ENCODE peak calls at places on chromosome 13, in six cellular contexts. H, S, I, O, C and K are unnamed samples.

GRCh38 chr13:59463023-59463422 is 700.7 kb downstream of the DIAPH3 start:
- DNase-seq in I (no peak), O (no peak), H (no peak), C (no peak), S (no peak), K (no peak)

GRCh38 chr13:31310781-31311180 is 111.0 kb downstream of the B3GLCT start:
- DNase-seq in H (no peak), I (peak; percentile 93), O (no peak), S (no peak), C (no peak), K (no peak)

GRCh38 chr13:99477493-99477892 is 23.8 kb upstream of the TM9SF2 start:
- DNase-seq in H (no peak), I (no peak), S (no peak), C (no peak), O (no peak), K (no peak)

GRCh38 chr13:87208636-87209035 is 462.5 kb upstream of the SLITRK5 start:
- DNase-seq in H (no peak), I (no peak), S (no peak), O (no peak), C (no peak), K (no peak)

GRCh38 chr13:58032676-58033440 is 401.3 kb downstream of the PCDH17 start:
- DNase-seq in I (no peak), S (no peak), C (no peak), H (no peak), O (no peak), K (no peak)

GRCh38 chr13:114002009-114002544 is 28.2 kb upstream of the C13orf46 start:
- DNase-seq in O (no peak), C (peak; percentile 52), H (peak; percentile 74), I (no peak), S (no peak), K (no peak)

GRCh38 chr13:45847554-45848224 is 3.9 kb downstream of the SIAH3 start:
- DNase-seq in H (no peak), I (no peak), O (peak; percentile 15), S (no peak), C (peak; percentile 37), K (no peak)

GRCh38 chr13:110136660-110137585 is 170.0 kb downstream of the COL4A1 start:
- DNase-seq in O (no peak), S (no peak), C (no peak), H (no peak), I (no peak), K (no peak)

GRCh38 chr13:45630791-45631190 is 15.3 kb upstream of the ERICH6B start:
- DNase-seq in O (no peak), I (no peak), S (no peak), H (no peak), C (peak; percentile 1), K (no peak)

GRCh38 chr13:88411696-88412095 is 740.5 kb downstream of the SLITRK5 start:
- DNase-seq in C (no peak), O (no peak), H (no peak), S (no peak), I (no peak), K (no peak)

GRCh38 chr13:46341112-46341711 is 45.8 kb downstream of the RUBCNL start:
- DNase-seq in S (peak; percentile 16), H (no peak), O (no peak), C (peak; percentile 68), I (no peak), K (no peak)

GRCh38 chr13:34722931-34723330 is 219.1 kb upstream of the NBEA start:
- DNase-seq in S (no peak), C (no peak), H (no peak), I (no peak), O (no peak), K (no peak)

GRCh38 chr13:51549593-51549992 is 34.7 kb upstream of the WDFY2 start:
- DNase-seq in S (no peak), H (no peak), O (no peak), I (no peak), C (no peak), K (no peak)

GRCh38 chr13:112842931-112843391 is 126.1 kb upstream of the MCF2L start:
- DNase-seq in C (no peak), S (no peak), I (no peak), H (no peak), O (no peak), K (no peak)

GRCh38 chr13:110000534-110001345 is 214.4 kb upstream of the IRS2 start:
- DNase-seq in C (peak; percentile 37), O (no peak), H (no peak), I (no peak), S (no peak), K (no peak)

GRCh38 chr13:23867027-23867491 is 22.1 kb downstream of the MIPEP start:
- DNase-seq in S (no peak), O (no peak), I (no peak), C (peak; percentile 89), H (peak; percentile 45), K (no peak)

GRCh38 chr13:48235100-48235813 is 2.3 kb downstream of the ITM2B start:
- DNase-seq in H (peak; percentile 82), C (no peak), S (no peak), O (peak; percentile 10), I (no peak), K (no peak)

GRCh38 chr13:83221813-83222241 is 660.4 kb downstream of the SLITRK1 start:
- DNase-seq in C (peak; percentile 36), I (no peak), S (no peak), O (no peak), H (no peak), K (no peak)

GRCh38 chr13:50713849-50714248 is 129.6 kb downstream of the DLEU7 start:
- DNase-seq in C (peak; percentile 97), H (no peak), I (no peak), O (peak; percentile 28), S (no peak), K (no peak)

GRCh38 chr13:114099191-114099590 is 33.2 kb downstream of the RASA3 start:
- DNase-seq in C (peak; percentile 89), S (no peak), I (peak; percentile 49), O (peak; percentile 54), H (peak; percentile 80), K (no peak)

GRCh38 chr13:48334534-48335127 is 31.1 kb downstream of the RB1 start:
- DNase-seq in I (peak; percentile 0), O (no peak), S (no peak), H (no peak), C (peak; percentile 55), K (no peak)

GRCh38 chr13:93477238-93477637 is 250.6 kb downstream of the GPC6 start:
- DNase-seq in O (no peak), S (no peak), H (no peak), C (peak; percentile 31), I (no peak), K (no peak)

GRCh38 chr13:28022848-28023518 is 34.5 kb upstream of the URAD start:
- DNase-seq in C (no peak), S (no peak), I (no peak), O (no peak), H (peak; percentile 53), K (peak; percentile 60)

GRCh38 chr13:100514788-100515409 is 73.7 kb downstream of the GGACT start:
- DNase-seq in C (peak; percentile 55), O (peak; percentile 81), H (peak; percentile 88), I (peak; percentile 86), S (peak; percentile 71), K (peak; percentile 82)

GRCh38 chr13:76600086-76600485 is 286.1 kb downstream of the KCTD12 start:
- DNase-seq in S (no peak), H (no peak), O (no peak), I (no peak), C (peak; percentile 5), K (no peak)

GRCh38 chr13:41468631-41469030 is 11.3 kb downstream of the RGCC start:
- DNase-seq in S (no peak), H (no peak), O (no peak), I (no peak), C (no peak), K (no peak)

GRCh38 chr13:98285317-98285716 is 108.2 kb upstream of the RNF113B start:
- DNase-seq in H (no peak), C (peak; percentile 37), I (peak; percentile 81), O (no peak), S (no peak), K (no peak)

GRCh38 chr13:38350114-38350617 is 515 bp downstream of the UFM1 start:
- DNase-seq in H (no peak), C (peak; percentile 58), O (no peak), I (peak; percentile 12), S (peak; percentile 27), K (peak; percentile 84)

GRCh38 chr13:103431880-103432279 is 365.7 kb upstream of the SLC10A2 start:
- DNase-seq in O (no peak), H (no peak), C (no peak), I (peak; percentile 13), S (no peak), K (no peak)